ENCODE peak calls at places on chromosomes 4 and X, in eight cellular contexts. P is lower lobe of right lung, H is GM23248, Y is body of pancreas, N is psoas muscle, B is HCT116, Z is NT2/D1, T is mucosa of descending colon. S is an unnamed sample.
A peak's percentile ranks its signal among the peaks of the same experiment; 100 is the strongest.

GRCh38 chrX:120087289-120088017 is 10.0 kb upstream of the RHOXF2B start:
- DNase-seq in P (no peak), H (no peak), Y (no peak), N (no peak), B (no peak), Z (no peak), T (no peak), S (no peak)

GRCh38 chr4:7788687-7789425 is 150.8 kb downstream of the AFAP1 start:
- DNase-seq in P (peak; percentile 80), H (peak; percentile 32), Y (no peak), N (peak; percentile 68), B (no peak), Z (no peak), T (no peak), S (peak; percentile 86)

GRCh38 chrX:1592128-1592862 is 891 bp downstream of the AKAP17A start:
- DNase-seq in P (no peak), H (peak; percentile 55), Y (peak; percentile 18), N (no peak), B (no peak), Z (no peak), T (peak; percentile 60), S (no peak)

GRCh38 chr4:127997534-127998388 is 32.6 kb downstream of the ABHD18 start:
- DNase-seq in P (no peak), H (peak; percentile 38), Y (peak; percentile 39), N (no peak), B (no peak), Z (no peak), T (no peak), S (no peak)

GRCh38 chr4:105712766-105713165 is 4.2 kb downstream of the GSTCD start:
- DNase-seq in P (no peak), H (peak; percentile 32), Y (no peak), N (no peak), B (no peak), Z (no peak), T (no peak), S (no peak)

GRCh38 chrX:46788902-46789301 is 30.0 kb upstream of the SLC9A7 start:
- DNase-seq in P (no peak), H (peak; percentile 74), Y (no peak), N (no peak), B (no peak), Z (peak; percentile 67), T (no peak), S (no peak)

GRCh38 chr4:40629401-40630334 is at the start of gene RBM47:
- DNase-seq in P (peak; percentile 89), H (peak; percentile 76), Y (peak; percentile 85), N (peak; percentile 71), B (peak; percentile 50), Z (peak; percentile 82), T (peak; percentile 90), S (no peak)

GRCh38 chr4:40112393-40112792 is 55.7 kb downstream of the N4BP2 start:
- DNase-seq in P (no peak), H (no peak), Y (no peak), N (no peak), B (no peak), Z (no peak), T (no peak), S (no peak)

GRCh38 chr4:70746179-70746839 is 24.5 kb downstream of the RUFY3 start:
- DNase-seq in P (peak; percentile 54), H (peak; percentile 64), Y (no peak), N (no peak), B (no peak), Z (no peak), T (no peak), S (no peak)

GRCh38 chrX:23699636-23700194 is 32.4 kb downstream of the PRDX4 start:
- DNase-seq in P (no peak), H (peak; percentile 13), Y (peak; percentile 8), N (no peak), B (no peak), Z (peak; percentile 9), T (no peak), S (no peak)

GRCh38 chr4:20878806-20879205 is 178.5 kb downstream of the PACRGL start:
- DNase-seq in P (no peak), H (no peak), Y (no peak), N (no peak), B (no peak), Z (no peak), T (no peak), S (no peak)

GRCh38 chr4:107743532-107743931 is 23.5 kb upstream of the PAPSS1 start:
- DNase-seq in P (no peak), H (no peak), Y (no peak), N (no peak), B (no peak), Z (no peak), T (no peak), S (no peak)

GRCh38 chrX:154718607-154719006 is 32.3 kb downstream of the GAB3 start:
- DNase-seq in P (no peak), H (no peak), Y (no peak), N (no peak), B (no peak), Z (no peak), T (no peak), S (no peak)
- H3K4me3 ChIP-seq in P (no peak overlapping the region), H (no peak overlapping the region), Y (no peak overlapping the region), N (no peak overlapping the region), B (no peak overlapping the region), Z (no peak overlapping the region), T (no peak overlapping the region), S (no peak overlapping the region)

GRCh38 chrX:150577174-150577573 is 8.8 kb downstream of the MTM1 start:
- DNase-seq in P (no peak), H (no peak), Y (no peak), N (no peak), B (no peak), Z (no peak), T (no peak), S (no peak)

GRCh38 chrX:150572206-150572605 is 3.8 kb downstream of the MTM1 start:
- DNase-seq in P (no peak), H (peak; percentile 3), Y (no peak), N (no peak), B (no peak), Z (no peak), T (no peak), S (no peak)

GRCh38 chrX:150575415-150575814 is 7.0 kb downstream of the MTM1 start:
- DNase-seq in P (no peak), H (peak; percentile 68), Y (no peak), N (no peak), B (peak; percentile 72), Z (no peak), T (no peak), S (no peak)

GRCh38 chrX:150573702-150574101 is 5.3 kb downstream of the MTM1 start:
- DNase-seq in P (no peak), H (no peak), Y (no peak), N (no peak), B (no peak), Z (no peak), T (peak; percentile 52), S (no peak)

DNA sequence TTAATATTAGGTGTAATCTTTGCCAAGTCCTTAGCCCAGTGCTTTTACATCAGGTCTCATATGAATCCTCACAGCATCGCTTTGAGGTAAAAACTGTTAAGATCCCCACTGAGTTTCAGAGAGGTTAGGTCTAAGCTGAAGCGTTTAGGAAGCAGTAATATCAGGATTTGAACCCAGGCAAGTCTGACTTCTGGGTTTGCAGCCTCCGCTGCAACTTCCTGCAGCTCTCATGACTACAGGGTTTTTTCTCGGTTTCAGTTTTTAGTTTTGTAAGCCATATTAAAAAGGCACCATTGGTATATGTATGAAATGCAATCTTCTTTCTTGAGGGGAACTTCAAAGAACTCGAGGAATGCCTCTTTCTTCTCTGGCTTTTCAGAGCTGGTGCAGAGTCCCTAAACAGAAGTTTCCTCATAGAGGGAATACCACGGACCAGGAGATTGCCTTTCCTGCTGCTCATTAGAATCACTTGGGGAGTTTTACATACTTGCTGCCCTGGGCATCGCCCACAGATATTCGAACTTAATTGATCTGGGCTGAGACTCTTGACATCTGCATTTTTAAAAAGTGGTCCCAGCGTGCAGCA is 6.5 kb downstream of the MTM1 start:
- DNase-seq in P (no peak), H (no peak), Y (no peak), N (no peak), B (no peak), Z (no peak), T (no peak), S (no peak)
- H3K4me1 ChIP-seq in P (peaks cover 46% of the 10 kb centered on the region), H (peaks cover 14% of the 10 kb centered on the region), Y (peaks cover 24% of the 10 kb centered on the region), N (no peaks in the 10 kb centered on the region), B (peaks cover 21% of the 10 kb centered on the region), Z (no peaks in the 10 kb centered on the region), T (peaks cover 11% of the 10 kb centered on the region), S (peaks cover 29% of the 10 kb centered on the region)

DNA sequence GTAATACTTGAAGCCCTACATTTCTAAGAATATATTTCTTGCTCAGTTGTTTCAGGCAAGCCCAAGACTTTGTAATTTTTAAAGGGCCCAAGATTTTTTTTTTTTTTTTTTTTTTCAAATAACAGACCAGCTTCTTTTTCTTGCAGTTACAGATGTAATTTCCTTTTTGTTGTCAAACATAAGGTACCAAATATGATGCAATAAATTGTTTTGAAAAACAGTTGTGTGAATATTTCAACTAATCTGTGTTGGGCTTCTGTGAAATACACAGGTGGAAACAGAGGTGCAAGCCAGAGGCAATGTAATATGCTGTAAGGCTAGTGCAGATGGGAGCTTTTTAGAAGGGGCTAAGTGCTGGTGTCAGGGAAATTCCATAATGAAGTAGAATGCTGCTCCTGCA is 64.8 kb upstream of the RAB33B start:
- DNase-seq in P (no peak), H (no peak), Y (no peak), N (no peak), B (no peak), Z (no peak), T (no peak), S (no peak)
- H3K4me3 ChIP-seq in P (no peak overlapping the region), H (no peak overlapping the region), Y (no peak overlapping the region), N (no peak overlapping the region), B (no peak overlapping the region), Z (no peak overlapping the region), T (no peak overlapping the region), S (no peak overlapping the region)

GRCh38 chrX:118498351-118498750 is 2.7 kb downstream of the DOCK11 start:
- DNase-seq in P (no peak), H (no peak), Y (no peak), N (no peak), B (no peak), Z (no peak), T (no peak), S (no peak)
- H3K4me1 ChIP-seq in P (no peaks in the 10 kb centered on the region), H (peaks cover 4% of the 10 kb centered on the region), Y (peaks cover 8% of the 10 kb centered on the region), N (no peaks in the 10 kb centered on the region), B (peaks cover 3% of the 10 kb centered on the region), Z (peaks cover 3% of the 10 kb centered on the region), T (no peaks in the 10 kb centered on the region), S (no peaks in the 10 kb centered on the region)